ENCODE peak calls at places on chromosome 7, in four cellular contexts. J is HepG2, V is GM12878, X is HCT116. Y is an unnamed sample.

GRCh38 chr7:153193144-153193595 is 433.6 kb downstream of the ACTR3B start:
- DNase-seq in V (no peak), X (no peak), J (peak; percentile 12), Y (peak; percentile 33)

GRCh38 chr7:116588641-116589594 is 64.1 kb downstream of the CAV1 start:
- DNase-seq in J (peak; percentile 40), X (peak; percentile 44), V (no peak), Y (peak; percentile 32)

GRCh38 chr7:29370531-29371314 is 176.1 kb downstream of the CHN2 start:
- DNase-seq in V (no peak), X (peak; percentile 43), J (peak; percentile 12), Y (no peak)

GRCh38 chr7:74033372-74034311 is 5.7 kb downstream of the ELN start:
- DNase-seq in V (no peak), X (no peak), J (no peak), Y (no peak)

GRCh38 chr7:82166666-82167065 is 276.9 kb downstream of the CACNA2D1 start:
- DNase-seq in V (no peak), X (no peak), J (no peak), Y (no peak)

GRCh38 chr7:149161241-149161848 is 14.1 kb downstream of the ZNF398 start:
- DNase-seq in J (no peak), V (no peak), X (no peak), Y (no peak)

GRCh38 chr7:158814637-158815036 is 14.7 kb downstream of the ESYT2 start:
- DNase-seq in V (no peak), X (no peak), J (no peak), Y (no peak)

GRCh38 chr7:26187380-26188290 is 12.9 kb downstream of the HNRNPA2B1 start:
- DNase-seq in X (no peak), V (no peak), J (no peak), Y (no peak)

GRCh38 chr7:82534687-82535086 is 91.1 kb upstream of the CACNA2D1 start:
- DNase-seq in X (peak; percentile 10), J (no peak), V (no peak), Y (no peak)

GRCh38 chr7:100370746-100371145 is 2.5 kb upstream of the PILRA start:
- DNase-seq in V (no peak), J (no peak), X (no peak), Y (no peak)

GRCh38 chr7:88306590-88307048 is at the start of gene STEAP4:
- DNase-seq in V (no peak), X (peak; percentile 19), J (no peak), Y (peak; percentile 49)

GRCh38 chr7:93205046-93205445 is 21.2 kb downstream of the HEPACAM2 start:
- DNase-seq in V (no peak), X (no peak), J (no peak), Y (no peak)

GRCh38 chr7:95646350-95646749 is 50.0 kb upstream of the PDK4 start:
- DNase-seq in X (no peak), V (no peak), J (no peak), Y (no peak)

GRCh38 chr7:21580073-21580521 is 37.3 kb downstream of the DNAH11 start:
- DNase-seq in V (peak; percentile 23), X (no peak), J (no peak), Y (no peak)

GRCh38 chr7:155834486-155835048 is 22.3 kb upstream of the SHH start:
- DNase-seq in X (no peak), J (no peak), V (no peak), Y (no peak)

GRCh38 chr7:131302876-131303707 is 24.6 kb upstream of the MKLN1 start:
- DNase-seq in X (peak; percentile 39), V (no peak), J (peak; percentile 16), Y (no peak)

GRCh38 chr7:38723327-38723726 is 92.2 kb upstream of the AMPH start:
- DNase-seq in J (no peak), X (no peak), V (no peak), Y (no peak)

GRCh38 chr7:128814496-128814895 is 15.7 kb upstream of the FLNC start:
- DNase-seq in J (no peak), X (no peak), V (no peak), Y (no peak)

GRCh38 chr7:74104702-74105101 is 21.1 kb downstream of the LIMK1 start:
- DNase-seq in V (no peak), J (no peak), X (peak; percentile 68), Y (no peak)

GRCh38 chr7:22561356-22561755 is 61.4 kb upstream of the STEAP1B start:
- DNase-seq in X (no peak), V (no peak), J (peak; percentile 72), Y (peak; percentile 92)

GRCh38 chr7:148883233-148884048 is 650 bp downstream of the EZH2 start:
- DNase-seq in J (no peak), V (no peak), X (no peak), Y (no peak)

GRCh38 chr7:148669907-148670306 is 28.8 kb upstream of the CUL1 start:
- DNase-seq in X (no peak), V (no peak), J (no peak), Y (no peak)

GRCh38 chr7:33043875-33044718 is 18.5 kb downstream of the NT5C3A start:
- DNase-seq in V (no peak), J (peak; percentile 93), X (no peak), Y (no peak)

GRCh38 chr7:147885906-147886305 is 704.7 kb upstream of the C7orf33 start:
- DNase-seq in J (no peak), V (no peak), X (no peak), Y (no peak)

GRCh38 chr7:842436-843031 is 10.3 kb downstream of the SUN1 start:
- DNase-seq in X (no peak), J (no peak), V (no peak), Y (no peak)

DNA sequence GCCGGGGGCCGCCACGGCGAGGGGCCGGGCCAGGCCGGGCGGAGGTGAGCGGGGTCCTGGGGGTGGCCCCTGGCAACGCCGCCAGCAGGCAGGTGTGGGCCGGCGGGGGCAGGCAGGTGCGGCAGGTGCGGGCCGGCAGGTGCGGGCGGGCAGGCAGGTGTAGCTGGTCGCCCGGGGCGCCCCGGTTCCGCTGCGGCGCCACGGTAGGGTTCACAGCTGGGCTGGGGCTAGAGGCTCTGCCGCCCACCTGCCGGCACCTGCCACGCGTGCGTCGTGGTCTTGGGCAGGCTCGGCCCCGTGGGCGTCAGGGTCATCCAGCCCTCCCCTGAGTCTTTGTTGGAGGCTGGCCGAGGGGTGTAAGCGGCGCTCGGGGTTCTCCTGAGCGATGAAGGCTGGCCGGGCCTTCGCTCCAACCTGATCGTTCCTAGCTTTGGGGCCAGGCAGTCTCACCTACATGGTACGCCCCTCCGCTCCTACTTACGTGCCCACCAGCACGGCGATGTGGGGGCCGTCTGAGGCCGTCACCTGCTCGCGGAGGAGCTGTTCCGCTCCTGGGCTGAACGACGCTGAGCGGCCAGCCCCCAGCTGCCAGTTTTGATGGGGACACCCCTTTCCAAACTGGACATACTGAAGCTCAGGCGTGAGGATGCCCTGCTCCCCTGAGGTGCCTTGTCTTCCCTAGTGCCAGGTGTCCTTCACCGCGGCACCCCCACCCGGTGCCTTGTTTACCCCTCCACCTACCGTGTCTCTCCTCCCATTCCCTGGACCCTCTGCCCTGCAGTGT is 493 bp downstream of the ZMIZ2 start:
- DNase-seq in J (no peak), X (no peak), V (no peak), Y (no peak)
- TF ChIP-seq ZNF274 in J (no peak), X (no peak), V (no peak), Y (no peak)

DNA sequence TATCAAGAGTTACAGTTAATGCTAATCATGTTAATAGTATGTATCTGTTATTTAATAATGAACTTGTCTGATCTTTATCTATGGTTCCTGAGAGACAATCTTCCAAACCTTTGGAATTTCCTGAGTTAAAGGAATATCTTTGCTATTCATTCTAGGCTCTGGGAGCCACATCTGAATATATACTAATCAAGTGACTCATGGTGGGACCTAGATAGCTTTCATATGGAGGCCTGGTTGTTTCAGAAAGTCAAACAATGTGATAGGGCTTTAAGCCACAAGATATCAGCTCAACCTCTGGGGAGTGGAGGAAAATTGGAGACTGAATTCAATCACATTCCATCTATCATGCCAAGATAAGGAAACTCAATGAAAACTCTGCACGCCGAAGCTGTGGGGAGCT is 746.4 kb downstream of the TNS3 start:
- DNase-seq in X (no peak), V (no peak), J (no peak), Y (no peak)
- TF ChIP-seq ZNF274 in X (no peak), V (no peak), J (no peak), Y (no peak)

DNA sequence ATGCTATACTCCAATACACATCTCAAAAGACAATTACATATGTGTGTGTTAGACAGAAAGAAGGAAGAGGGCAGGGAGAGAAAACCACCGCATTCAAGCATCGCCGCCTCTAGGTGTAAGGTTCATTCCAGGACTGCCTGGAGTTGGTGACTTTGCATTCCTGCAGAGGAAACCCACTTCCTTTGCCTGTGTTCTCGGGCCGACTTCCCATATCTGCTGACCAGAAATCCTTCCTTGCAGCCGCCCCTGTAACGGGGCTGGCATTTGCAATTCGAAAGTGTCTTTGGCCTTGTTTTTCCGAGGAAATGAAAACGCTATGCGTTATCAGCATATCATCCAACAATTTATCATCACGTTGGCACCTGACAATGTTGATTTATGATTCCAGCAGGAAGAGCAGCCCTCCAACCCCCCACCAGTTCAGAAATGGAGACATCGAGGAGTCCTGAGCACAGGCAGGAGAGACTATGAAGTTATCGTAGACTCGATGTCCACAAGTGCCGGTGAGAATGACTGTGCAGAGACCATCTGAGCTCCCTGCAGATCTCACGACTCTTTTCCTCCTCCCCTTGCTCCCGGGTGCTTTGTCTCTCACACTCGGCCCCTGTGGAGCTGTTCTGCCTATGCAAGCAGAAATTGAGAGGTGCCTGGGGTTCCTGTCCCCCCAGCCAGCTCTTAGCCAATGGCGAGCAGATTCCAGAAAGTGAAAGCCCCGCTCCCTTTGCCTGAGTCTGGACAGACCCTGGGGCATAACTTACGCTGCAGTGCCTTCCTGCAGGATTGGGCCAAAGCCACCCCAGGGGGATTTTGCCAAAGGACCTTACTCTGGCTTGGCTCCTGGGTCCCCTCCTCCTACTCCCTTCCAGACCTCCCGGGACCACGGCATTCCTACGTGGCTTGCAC is 68.9 kb upstream of the FOXK1 start:
- DNase-seq in V (no peak), X (no peak), J (no peak), Y (no peak)
- TF ChIP-seq ZNF274 in V (no peak), X (no peak), J (no peak), Y (no peak)

GRCh38 chr7:134186022-134186421 is 58.9 kb downstream of the LRGUK start:
- DNase-seq in V (no peak), X (no peak), J (no peak), Y (no peak)
- TF ChIP-seq ZNF274 in V (no peak), X (no peak), J (no peak), Y (no peak)

DNA sequence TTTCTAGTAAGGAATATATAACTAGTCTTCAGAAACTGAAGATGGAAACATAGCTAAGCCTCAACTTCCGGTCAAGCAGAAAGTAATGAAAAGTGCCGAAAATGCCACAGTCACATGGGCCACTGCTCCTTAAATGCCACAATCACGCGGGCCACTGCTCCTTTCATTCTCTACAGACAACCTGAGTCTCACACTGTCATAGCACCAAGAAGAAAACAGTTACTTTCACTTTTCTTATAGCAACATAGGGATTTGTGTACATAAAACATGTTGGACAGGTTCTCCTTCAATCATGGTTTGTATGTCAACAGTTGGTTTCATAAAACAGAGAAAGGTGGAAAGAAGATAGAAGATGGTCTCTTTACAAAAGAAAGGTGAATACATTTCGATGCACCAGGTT is 48.6 kb upstream of the NOBOX start:
- DNase-seq in J (no peak), X (no peak), V (no peak), Y (no peak)
- TF ChIP-seq ZNF274 in J (no peak), X (no peak), V (no peak), Y (no peak)

GRCh38 chr7:2520131-2520807 is 695 bp downstream of the LFNG start:
- DNase-seq in V (no peak), J (no peak), X (no peak), Y (no peak)
- TF ChIP-seq ZNF274 in V (no peak), J (no peak), X (no peak), Y (no peak)

GRCh38 chr7:30888783-30889182 is 22.9 kb upstream of the AQP1 start:
- DNase-seq in V (no peak), X (no peak), J (no peak), Y (peak; percentile 30)
- TF ChIP-seq ZNF274 in V (no peak), X (no peak), J (no peak), Y (no peak)

GRCh38 chr7:37495574-37496184 is 47.0 kb upstream of the ELMO1 start:
- DNase-seq in J (peak; percentile 13), X (no peak), V (no peak), Y (no peak)
- TF ChIP-seq ZNF274 in J (no peak), X (no peak), V (no peak), Y (no peak)

Y was measured in NT2/D1.